ENCODE peak calls at places on chromosome 12, in nine cellular contexts. W is heart right ventricle, D is mammary epithelial cell, V is AG04449, G is astrocyte of the spinal cord, A is bronchial epithelial cell, I is astrocyte, R is pancreas, U is stomach. T is an unnamed sample.

GRCh38 chr12:132632521-132633228 is 14.1 kb downstream of the P2RX2 start:
- DNase-seq in A (no peak), D (no peak), I (no peak), R (no peak), V (no peak), G (no peak), U (no peak), W (no peak), T (no peak)

GRCh38 chr12:81263072-81263471 is 185.2 kb downstream of the ACSS3 start:
- DNase-seq in G (no peak), W (no peak), I (no peak), R (no peak), A (no peak), V (no peak), U (no peak), D (no peak), T (no peak)

GRCh38 chr12:111451649-111452129 is 46.0 kb downstream of the SH2B3 start:
- DNase-seq in G (peak), W (no peak), U (peak), A (peak), D (peak), R (no peak), I (no peak), V (no peak), T (peak)

GRCh38 chr12:1907652-1908611 is 10.5 kb downstream of the CACNA2D4 start:
- DNase-seq in U (peak), W (no peak), G (no peak), D (peak), R (no peak), V (no peak), I (no peak), A (no peak), T (no peak)

GRCh38 chr12:92971869-92972524 is 42.9 kb upstream of the EEA1 start:
- DNase-seq in D (peak), G (peak), V (peak), R (no peak), A (peak), I (peak), W (no peak), U (no peak), T (peak)

GRCh38 chr12:19402743-19403400 is 36.4 kb upstream of the AEBP2 start:
- DNase-seq in R (peak), U (peak), D (peak), V (no peak), W (peak), A (peak), G (peak), I (peak), T (peak)

GRCh38 chr12:76539727-76540126 is 19.8 kb downstream of the OSBPL8 start:
- DNase-seq in G (no peak), U (no peak), W (no peak), D (no peak), R (no peak), A (no peak), I (no peak), V (no peak), T (no peak)

GRCh38 chr12:123083661-123084571 is 67.0 kb downstream of the PITPNM2 start:
- DNase-seq in R (no peak), U (peak), D (no peak), A (no peak), V (no peak), I (no peak), W (no peak), G (no peak), T (no peak)

GRCh38 chr12:99043319-99043914 is 398.3 kb downstream of the APAF1 start:
- DNase-seq in G (peak), R (peak), D (peak), V (peak), I (peak), W (peak), A (peak), U (peak), T (peak)

GRCh38 chr12:95096378-95096777 is 23.0 kb upstream of the NR2C1 start:
- DNase-seq in G (no peak), A (no peak), U (no peak), I (no peak), W (no peak), D (no peak), R (no peak), V (no peak), T (no peak)

GRCh38 chr12:132561784-132562156 is 48.6 kb downstream of the LRCOL1 start:
- DNase-seq in G (no peak), A (peak), D (peak), V (no peak), U (peak), R (no peak), W (no peak), I (no peak), T (no peak)

GRCh38 chr12:124025661-124026060 is 52.6 kb downstream of the ZNF664 start:
- DNase-seq in U (no peak), V (no peak), R (no peak), I (no peak), A (no peak), D (no peak), G (no peak), W (no peak), T (no peak)

GRCh38 chr12:123891516-123892179 is 81.0 kb downstream of the CCDC92 start:
- DNase-seq in G (peak), R (no peak), A (no peak), W (no peak), I (no peak), D (no peak), U (no peak), V (no peak), T (no peak)

GRCh38 chr12:23555808-23556207 is 393.7 kb downstream of the SOX5 start:
- DNase-seq in R (no peak), U (no peak), I (no peak), A (no peak), D (no peak), W (no peak), V (no peak), G (no peak), T (no peak)

GRCh38 chr12:15982471-15982870 is 71.3 kb downstream of the DERA start:
- DNase-seq in R (no peak), D (peak), U (no peak), G (peak), W (no peak), A (peak), I (peak), V (no peak), T (peak)

GRCh38 chr12:64452559-64453329 is 824 bp downstream of the TBK1 start:
- DNase-seq in D (peak), A (peak), R (no peak), I (peak), V (peak), U (peak), G (peak), W (no peak), T (peak)

GRCh38 chr12:108180255-108181094 is 51.4 kb downstream of the WSCD2 start:
- DNase-seq in A (no peak), W (no peak), D (no peak), I (no peak), R (no peak), G (no peak), U (no peak), V (no peak), T (no peak)

GRCh38 chr12:19597304-19598066 is 158.2 kb downstream of the AEBP2 start:
- DNase-seq in D (no peak), I (no peak), U (no peak), V (no peak), R (no peak), G (no peak), W (no peak), A (no peak), T (no peak)

GRCh38 chr12:46386360-46386867 is 13.8 kb upstream of the SLC38A2 start:
- DNase-seq in G (peak), D (peak), R (no peak), I (peak), V (peak), W (no peak), U (no peak), A (peak), T (peak)

GRCh38 chr12:101501410-101502045 is 26.4 kb downstream of the SPIC start:
- DNase-seq in R (no peak), D (no peak), I (no peak), U (no peak), V (no peak), G (peak), A (peak), W (no peak), T (peak)

GRCh38 chr12:66268562-66268961 is 33.7 kb upstream of the HELB start:
- DNase-seq in G (no peak), W (no peak), R (no peak), A (peak), U (no peak), D (peak), I (no peak), V (no peak), T (no peak)

GRCh38 chr12:66262737-66263136 is 39.6 kb upstream of the HELB start:
- DNase-seq in R (no peak), V (no peak), I (no peak), A (no peak), G (no peak), D (no peak), W (no peak), U (no peak), T (no peak)
- TF ChIP-seq CTCF in R (no peak), V (no peak), I (no peak), A (no peak), G (no peak), D (no peak), W (no peak), U (no peak), T (no peak)

GRCh38 chr12:50506753-50507473 is 2.1 kb downstream of the DIP2B start:
- DNase-seq in U (no peak), G (no peak), W (no peak), A (peak), D (no peak), R (no peak), I (peak), V (no peak), T (peak)
- H3K4me3 ChIP-seq in U (peak), G (peak), W (peak), A (peak), D (peak), R (peak), I (no peak), V (peak), T (peak)

GRCh38 chr12:96401061-96401871 is 1.0 kb upstream of the CDK17 start:
- DNase-seq in V (peak), I (peak), U (no peak), W (peak), R (peak), G (peak), D (peak), A (peak), T (peak)
- TF ChIP-seq CTCF in V (no peak), I (peak), U (peak), W (no peak), R (no peak), G (peak), D (peak), A (peak), T (peak)

GRCh38 chr12:48182659-48183058 is 785 bp upstream of the CCDC184 start:
- DNase-seq in D (no peak), G (no peak), I (no peak), U (no peak), A (no peak), V (no peak), W (no peak), R (no peak), T (no peak)

GRCh38 chr12:48185181-48185919 is 1.9 kb downstream of the CCDC184 start:
- DNase-seq in G (no peak), I (no peak), W (no peak), D (no peak), R (no peak), A (no peak), U (no peak), V (no peak), T (peak)

GRCh38 chr12:48183876-48184548 is 568 bp downstream of the CCDC184 start:
- DNase-seq in V (no peak), A (no peak), W (no peak), G (no peak), I (no peak), D (no peak), U (no peak), R (no peak), T (no peak)

GRCh38 chr12:48183091-48183875 is at the start of gene CCDC184:
- DNase-seq in D (peak), V (no peak), W (peak), G (peak), A (peak), I (peak), R (peak), U (peak), T (peak)

GRCh38 chr12:48184549-48184922 is 1.1 kb downstream of the CCDC184 start:
- DNase-seq in I (no peak), A (no peak), U (no peak), R (no peak), V (no peak), D (no peak), G (no peak), W (no peak), T (no peak)
- H3K4me3 ChIP-seq in I (peak), A (no peak), U (peak), R (peak), V (peak), D (no peak), G (no peak), W (peak), T (peak)

GRCh38 chr12:52823761-52824450 is 10.0 kb upstream of the KRT4 start:
- DNase-seq in U (no peak), D (no peak), G (no peak), A (no peak), V (no peak), I (no peak), R (no peak), W (no peak), T (no peak)
- TF ChIP-seq CTCF in U (no peak), D (no peak), G (no peak), A (no peak), V (no peak), I (no peak), R (no peak), W (no peak), T (no peak)

GRCh38 chr12:31923063-31923412 is 36.2 kb upstream of the RESF1 start:
- DNase-seq in A (no peak), V (no peak), D (no peak), R (no peak), W (no peak), U (no peak), I (no peak), G (no peak), T (no peak)
- H3K4me3 ChIP-seq in A (no peak), V (no peak), D (no peak), R (no peak), W (no peak), U (no peak), I (no peak), G (no peak), T (no peak)

DNA sequence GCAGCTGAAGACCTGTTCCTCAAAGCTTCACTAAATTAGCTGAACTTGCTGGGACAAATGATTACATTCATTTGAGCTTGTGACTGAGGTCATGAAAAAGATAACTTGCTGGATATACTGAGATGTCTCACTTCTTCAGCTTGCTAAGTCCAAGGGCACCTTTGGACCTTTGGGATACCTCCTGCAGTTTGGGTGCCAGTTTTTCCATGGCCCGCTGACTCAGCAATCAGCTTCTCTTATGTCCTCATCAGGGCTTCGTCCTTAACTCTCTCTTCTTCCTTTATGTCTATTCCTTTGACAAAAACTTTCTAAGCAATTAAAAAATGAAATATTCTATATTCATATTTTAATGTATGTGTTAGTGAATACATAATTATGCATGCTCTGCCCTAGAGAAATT is 45.6 kb downstream of the OVCH1 start:
- DNase-seq in U (no peak), D (no peak), R (no peak), G (no peak), A (no peak), W (no peak), V (no peak), I (no peak), T (no peak)
- TF ChIP-seq CTCF in U (no peak), D (no peak), R (no peak), G (no peak), A (no peak), W (no peak), V (no peak), I (no peak), T (no peak)

GRCh38 chr12:5047729-5048128 is 4.0 kb downstream of the KCNA5 start:
- DNase-seq in D (no peak), I (no peak), W (no peak), R (no peak), A (no peak), V (no peak), G (no peak), U (no peak), T (no peak)
- H3K4me3 ChIP-seq in D (no peak), I (no peak), W (peak), R (no peak), A (no peak), V (no peak), G (no peak), U (no peak), T (no peak)

DNA sequence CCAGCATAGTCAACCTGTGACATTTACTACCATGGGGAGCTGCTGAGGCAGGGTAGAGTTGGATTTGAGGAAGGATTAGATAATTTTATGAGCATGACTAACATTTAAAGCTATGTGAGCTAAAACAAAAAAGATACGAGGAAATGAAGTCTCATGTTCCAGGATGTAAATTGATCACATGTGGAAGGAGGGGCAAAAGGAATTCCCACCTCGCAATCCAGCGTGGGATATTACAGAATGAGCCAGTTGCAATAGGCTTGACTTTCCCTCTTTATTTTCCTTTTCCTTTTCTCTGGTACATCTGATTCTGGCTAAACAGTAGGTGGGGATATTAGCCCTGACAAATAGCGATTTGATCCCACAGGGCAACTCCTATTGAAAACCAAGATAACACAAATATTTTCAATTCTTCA is 214.9 kb upstream of the HMGA2 start:
- DNase-seq in U (no peak), G (peak), I (peak), V (peak), R (no peak), A (peak), W (no peak), D (peak), T (peak)
- TF ChIP-seq CTCF in U (no peak), G (peak), I (peak), V (no peak), R (no peak), A (no peak), W (no peak), D (no peak), T (peak)

T was measured in fibroblast of villous mesenchyme.